ENCODE peak calls at places on chromosomes 12 and 14, in eight cellular contexts. K, A, T, E, M, X, N and U are unnamed samples.
A peak's percentile ranks its signal among the peaks of the same experiment; 100 is the strongest.

GRCh38 chr12:108399514-108399913 is 60.4 kb upstream of the CMKLR1 start:
- DNase-seq in K (no peak), A (no peak), T (no peak), E (no peak), M (peak; percentile 33), X (no peak), N (no peak), U (peak; percentile 52)

GRCh38 chr12:6332459-6332858 is 9.4 kb downstream of the TNFRSF1A start:
- DNase-seq in K (no peak), A (peak; percentile 85), T (peak; percentile 92), E (peak; percentile 58), M (no peak), X (no peak), N (no peak), U (no peak)

GRCh38 chr12:14995583-14996425 is 23.0 kb downstream of the PDE6H start:
- DNase-seq in K (peak; percentile 66), A (peak; percentile 86), T (peak; percentile 54), E (peak; percentile 59), M (no peak), X (peak; percentile 24), N (no peak), U (no peak)

GRCh38 chr14:105171004-105171673 is 2.6 kb upstream of the JAG2 start:
- DNase-seq in K (no peak), A (no peak), T (no peak), E (no peak), M (no peak), X (no peak), N (no peak), U (no peak)

GRCh38 chr12:59079029-59079428 is 158.7 kb upstream of the LRIG3 start:
- DNase-seq in K (no peak), A (no peak), T (no peak), E (no peak), M (no peak), X (no peak), N (no peak), U (no peak)

GRCh38 chr12:98645572-98646067 is 530 bp downstream of the APAF1 start:
- DNase-seq in K (no peak), A (no peak), T (peak; percentile 18), E (peak; percentile 50), M (peak; percentile 33), X (peak; percentile 18), N (peak; percentile 33), U (peak; percentile 42)

GRCh38 chr14:24456980-24457379 is 14.4 kb upstream of the SDR39U1 start:
- DNase-seq in K (no peak), A (no peak), T (peak; percentile 22), E (no peak), M (no peak), X (no peak), N (no peak), U (no peak)

GRCh38 chr12:76890407-76891143 is 11.8 kb upstream of the CSRP2 start:
- DNase-seq in K (no peak), A (no peak), T (peak; percentile 43), E (no peak), M (no peak), X (no peak), N (no peak), U (no peak)

GRCh38 chr12:80154261-80154660 is 54.9 kb downstream of the OTOGL start:
- DNase-seq in K (no peak), A (peak; percentile 22), T (peak; percentile 92), E (no peak), M (no peak), X (no peak), N (no peak), U (no peak)

DNA sequence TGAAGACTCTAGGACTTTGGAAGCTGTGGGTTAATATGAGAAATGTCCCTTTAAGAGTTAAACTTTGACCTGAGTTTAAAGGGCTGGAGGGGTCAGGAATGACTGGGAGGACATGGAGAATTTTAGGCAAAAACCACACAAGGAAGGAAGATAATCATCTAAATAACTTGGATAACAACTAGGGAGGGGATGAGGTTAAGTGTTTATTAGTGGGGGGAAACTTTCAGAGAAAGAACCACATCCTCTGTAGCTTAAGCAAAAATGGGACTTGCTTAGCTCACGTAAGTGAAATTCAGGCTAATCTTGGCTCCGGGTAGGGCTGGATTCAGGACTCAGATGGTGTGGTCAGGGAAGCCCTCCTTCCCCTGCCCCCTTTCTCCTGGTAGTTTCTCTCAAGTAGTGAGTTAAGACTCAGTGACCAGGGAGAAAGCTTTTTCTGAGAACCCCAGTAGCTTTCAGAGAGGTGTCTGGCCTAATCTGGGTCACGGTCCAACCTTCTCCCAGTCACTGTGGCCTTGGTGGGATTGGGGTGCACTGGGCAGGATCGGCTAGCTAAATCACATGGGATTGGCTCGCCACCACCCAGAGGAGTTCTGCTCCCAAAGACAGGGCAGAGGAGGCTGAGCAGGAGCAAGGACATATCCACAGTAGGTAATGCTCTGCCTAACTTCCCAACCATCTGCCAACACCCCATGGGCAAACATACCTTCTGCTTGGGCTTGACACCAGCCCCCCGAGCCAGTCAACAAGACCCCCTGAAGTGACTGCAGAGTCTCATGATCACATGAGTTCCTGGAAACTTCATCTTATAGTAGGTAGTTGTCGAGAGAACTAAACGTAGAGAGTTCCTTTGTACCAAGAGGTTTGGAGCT is 52.8 kb downstream of the ARF6 start:
- DNase-seq in K (peak; percentile 20), A (no peak), T (no peak), E (peak; percentile 54), M (no peak), X (no peak), N (no peak), U (no peak)
- H3K27ac ChIP-seq in K (peak overlapping the region; percentile 48), A (no peak overlapping the region), T (peak overlapping the region; percentile 65), E (peak overlapping the region; percentile 69), M (peak overlapping the region; percentile 57), X (no peak overlapping the region), N (peak overlapping the region; percentile 79), U (peak overlapping the region; percentile 13)

DNA sequence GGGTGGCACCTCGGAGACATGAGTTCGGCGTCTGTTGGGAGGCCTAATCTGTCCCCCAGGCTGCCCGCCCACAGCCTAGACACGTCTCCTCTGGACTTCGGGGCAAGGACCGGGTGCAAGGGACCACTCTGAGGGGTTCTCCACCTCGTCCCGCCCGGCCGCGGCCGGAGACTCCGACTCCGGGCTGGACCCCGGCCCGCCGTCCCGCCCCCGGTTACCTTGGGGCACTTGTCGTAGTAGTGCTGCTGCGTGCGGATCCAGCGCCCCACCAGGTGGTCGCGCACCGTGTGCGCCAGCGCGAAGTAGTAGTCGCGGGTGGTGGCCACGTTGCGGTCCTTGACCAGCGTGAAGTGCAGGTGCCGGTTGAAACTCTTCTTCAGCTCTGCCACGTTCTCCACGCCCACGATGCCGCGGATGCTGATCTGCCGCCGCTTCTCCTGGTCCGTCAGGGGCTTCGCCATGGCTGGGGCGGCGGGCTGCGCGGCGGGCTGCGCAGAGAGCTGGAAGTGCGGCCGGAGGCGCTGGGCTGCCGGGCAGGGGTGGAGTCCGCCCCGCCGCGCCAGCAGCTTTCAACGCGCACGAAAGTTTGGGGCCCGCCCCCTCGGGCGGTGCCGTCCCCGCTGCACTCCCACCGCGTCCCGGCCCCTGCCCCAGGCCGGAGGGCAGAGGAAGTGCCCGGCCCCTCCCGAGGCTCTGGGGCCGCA is at the start of gene PYGL:
- DNase-seq in K (peak; percentile 12), A (peak; percentile 60), T (peak; percentile 88), E (no peak), M (peak; percentile 78), X (peak; percentile 65), N (peak; percentile 80), U (peak; percentile 94)
- H3K4me3 ChIP-seq in K (peak within 1 kb of the TSS; percentile 58), A (peak within 1 kb of the TSS; percentile 76), T (peak within 1 kb of the TSS; percentile 97), E (peak within 1 kb of the TSS; percentile 62), M (peak within 1 kb of the TSS; percentile 68), X (peak within 1 kb of the TSS; percentile 91), N (peak within 1 kb of the TSS; percentile 82), U (peak within 1 kb of the TSS; percentile 76)

DNA sequence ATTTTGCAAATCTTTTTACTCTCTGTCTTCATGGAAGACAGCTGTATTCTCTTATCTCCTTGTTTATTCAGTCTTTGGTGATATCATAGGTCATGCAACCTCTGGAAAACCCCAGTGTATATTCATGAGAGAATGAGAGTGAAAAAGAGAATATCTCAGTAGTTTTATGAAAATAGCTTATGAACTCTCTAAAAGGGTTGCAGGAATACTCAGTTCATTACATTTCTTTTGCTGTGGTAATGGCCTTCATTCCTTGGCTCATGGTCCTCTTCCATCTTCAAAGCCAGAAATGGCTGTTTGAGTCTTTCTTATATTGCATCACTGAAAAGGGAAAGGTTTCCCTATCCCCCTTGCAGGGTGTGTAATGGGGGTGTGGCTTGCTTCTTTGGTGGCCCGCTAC is 150.0 kb downstream of the CCDC91 start:
- DNase-seq in K (no peak), A (peak; percentile 54), T (no peak), E (no peak), M (no peak), X (no peak), N (no peak), U (no peak)
- H3K27ac ChIP-seq in K (no peak overlapping the region), A (no peak overlapping the region), T (no peak overlapping the region), E (no peak overlapping the region), M (no peak overlapping the region), X (no peak overlapping the region), N (no peak overlapping the region), U (no peak overlapping the region)

GRCh38 chr12:1444142-1444516 is 150.3 kb downstream of the FBXL14 start:
- DNase-seq in K (no peak), A (no peak), T (no peak), E (no peak), M (no peak), X (no peak), N (no peak), U (no peak)
- H3K4me3 ChIP-seq in K (no peak overlapping the region), A (peak overlapping the region; percentile 26), T (no peak overlapping the region), E (no peak overlapping the region), M (no peak overlapping the region), X (no peak overlapping the region), N (no peak overlapping the region), U (peak overlapping the region; percentile 29)